ENCODE peak calls at places on chromosome 20, in ten cellular contexts. J is hepatocyte; K is PC-9; Z is OCI-LY7; Y is IMR-90; U is upper lobe of left lung; I is upper lobe of right lung; T is body of pancreas; C is CD4-positive, alpha-beta T cell; E is uterus. M is an unnamed sample. For H3K9me3, the result is how much of the 10 kb centered on the place peaks cover.

GRCh38 chr20:53040678-53041674 is 68.8 kb downstream of the TSHZ2 start:
- DNase-seq in J (no peak), K (no peak), T (peak), E (peak), Y (no peak), U (no peak), C (no peak), I (no peak), Z (peak), M (peak)

GRCh38 chr20:37987602-37988290 is 45.5 kb downstream of the TTI1 start:
- DNase-seq in T (no peak), C (no peak), U (no peak), J (peak), K (no peak), E (no peak), Z (no peak), Y (no peak), I (no peak), M (no peak)

GRCh38 chr20:46545077-46545826 is 5.2 kb downstream of the OCSTAMP start:
- DNase-seq in U (no peak), I (no peak), J (no peak), Y (peak), K (no peak), E (no peak), C (no peak), Z (no peak), T (no peak), M (no peak)

GRCh38 chr20:46694484-46694883 is 5.2 kb upstream of the TP53RK start:
- DNase-seq in Y (peak), K (peak), T (no peak), J (no peak), E (no peak), U (no peak), I (no peak), Z (peak), C (no peak), M (no peak)

GRCh38 chr20:60095456-60095855 is 137.2 kb downstream of the CDH26 start:
- DNase-seq in Y (no peak), I (no peak), C (no peak), J (no peak), T (no peak), Z (no peak), K (no peak), E (no peak), U (no peak), M (peak)

GRCh38 chr20:32470025-32470861 is 112.1 kb downstream of the ASXL1 start:
- DNase-seq in U (peak), I (peak), T (peak), E (no peak), Y (peak), Z (peak), C (no peak), J (peak), K (no peak), M (no peak)

GRCh38 chr20:8964944-8965562 is 103.8 kb upstream of the PLCB4 start:
- DNase-seq in C (no peak), U (no peak), K (no peak), J (no peak), I (no peak), T (no peak), E (no peak), Z (no peak), Y (no peak), M (no peak)

GRCh38 chr20:51712501-51713212 is 55.5 kb downstream of the ATP9A start:
- DNase-seq in K (peak), U (no peak), E (no peak), T (peak), I (no peak), Z (no peak), Y (peak), C (no peak), J (peak), M (peak)

GRCh38 chr20:35317416-35317815 is 25.2 kb upstream of the FAM83C start:
- DNase-seq in K (no peak), E (no peak), U (no peak), Z (no peak), C (no peak), I (no peak), T (no peak), J (no peak), Y (peak), M (no peak)

GRCh38 chr20:50635676-50636600 is 55.4 kb downstream of the RIPOR3 start:
- DNase-seq in Z (peak), I (peak), K (peak), U (peak), T (peak), Y (peak), C (peak), E (peak), J (peak), M (peak)

DNA sequence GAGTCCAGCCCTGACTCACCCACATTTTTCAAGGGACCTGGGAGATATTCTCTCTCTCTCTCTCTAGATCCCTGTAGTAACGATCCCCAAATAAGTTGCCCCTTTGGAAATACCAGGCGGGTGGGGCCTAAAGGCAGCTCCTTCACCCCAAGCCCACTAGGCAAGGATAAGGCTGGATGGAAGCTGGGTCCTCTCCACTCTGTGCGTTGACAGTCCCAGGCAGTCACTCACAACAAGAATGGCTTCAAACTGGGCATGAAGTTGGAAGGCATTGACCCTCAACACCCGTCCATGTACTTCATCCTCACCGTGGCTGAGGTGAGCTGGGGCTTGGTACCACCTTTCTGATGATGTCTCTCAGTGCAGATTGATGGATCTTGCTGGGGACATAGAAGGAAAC is 21.6 kb downstream of the L3MBTL1 start:
- DNase-seq in J (no peak), T (peak), Y (no peak), Z (no peak), C (no peak), U (no peak), I (peak), K (no peak), E (no peak), M (peak)
- TF ChIP-seq CTCF in J (no peak), T (no peak), Y (no peak), Z (no peak), C (no peak), U (no peak), I (no peak), K (no peak), E (no peak), M (no peak)

DNA sequence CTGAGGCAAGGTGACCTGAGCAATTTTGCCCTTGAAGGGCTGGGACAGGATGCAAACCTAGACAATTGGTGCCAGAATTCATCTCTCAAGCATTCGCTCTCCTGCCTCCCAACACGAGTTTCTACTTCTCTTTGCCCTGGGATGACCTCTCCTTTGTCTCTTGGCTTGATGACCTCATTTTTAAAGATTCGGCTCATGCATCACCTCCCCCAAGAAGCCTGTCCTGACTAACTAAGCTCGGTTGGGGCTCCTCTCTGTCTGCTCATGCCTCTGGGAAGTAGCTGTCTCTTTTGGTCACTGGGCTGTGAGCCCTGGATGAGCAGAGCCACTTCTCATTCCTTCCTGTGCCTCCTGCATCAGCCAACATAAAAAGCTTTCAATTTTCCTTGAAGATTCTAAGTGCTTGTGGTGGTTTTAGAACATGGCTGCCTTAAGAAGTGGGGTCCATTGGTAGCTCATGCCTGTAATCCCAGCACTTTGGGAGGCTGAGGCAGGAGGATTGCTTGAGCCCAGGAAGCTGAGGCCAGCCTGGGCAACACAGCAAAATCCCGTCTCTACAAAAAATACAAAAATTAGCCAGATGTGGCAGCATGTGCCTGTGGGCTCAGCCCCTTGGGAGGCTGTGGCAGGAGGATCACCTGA is 11.1 kb upstream of the TCF15 start:
- DNase-seq in C (no peak), K (no peak), J (no peak), Y (peak), E (no peak), T (no peak), U (no peak), I (no peak), Z (no peak), M (no peak)
- H3K9me3 ChIP-seq in C (under half), K (under half), J (under half), Y (under half), E (under half), T (under half), U (under half), I (under half), Z (under half), M (under half)

GRCh38 chr20:13068336-13068735 is 59.6 kb downstream of the SPTLC3 start:
- DNase-seq in I (no peak), Y (no peak), K (peak), C (no peak), T (no peak), Z (no peak), J (peak), U (no peak), E (no peak), M (no peak)
- H3K27ac ChIP-seq in I (no peak), Y (no peak), K (no peak), C (no peak), T (no peak), Z (no peak), J (peak), U (no peak), E (no peak), M (no peak)

GRCh38 chr20:36441027-36441414 is 100.3 kb upstream of the MYL9 start:
- DNase-seq in Z (no peak), E (no peak), U (no peak), K (no peak), T (no peak), J (no peak), C (no peak), Y (no peak), I (no peak), M (no peak)
- TF ChIP-seq CTCF in Z (no peak), E (no peak), U (no peak), K (no peak), T (no peak), J (no peak), C (no peak), Y (no peak), I (no peak), M (no peak)